ENCODE peak calls at places on chromosomes 11 and 22, in five cellular contexts. V is IMR-90, I is mesenchymal stem cell, W is GM23338, T is neural progenitor cell. K is an unnamed sample.

GRCh38 chr11:7551571-7551970 is 37.8 kb downstream of the PPFIBP2 start:
- DNase-seq in T (no peak), W (no peak), I (peak; percentile 39), V (peak; percentile 43), K (no peak)

GRCh38 chr11:2515401-2516275 is 70.8 kb downstream of the KCNQ1 start:
- DNase-seq in T (no peak), W (no peak), V (no peak), I (no peak), K (no peak)

GRCh38 chr11:27723685-27724084 is 23.4 kb upstream of the BDNF start:
- DNase-seq in V (peak; percentile 34), W (no peak), I (no peak), T (no peak), K (no peak)

GRCh38 chr11:128757235-128757711 is 63.4 kb downstream of the FLI1 start:
- DNase-seq in V (peak; percentile 48), I (peak; percentile 56), T (no peak), W (peak; percentile 66), K (peak; percentile 86)

GRCh38 chr11:117933930-117934329 is 4.7 kb upstream of the TMPRSS13 start:
- DNase-seq in I (no peak), W (peak; percentile 33), T (peak; percentile 56), V (no peak), K (no peak)

GRCh38 chr11:68684385-68685356 is at the start of gene GAL:
- DNase-seq in W (peak; percentile 65), I (peak; percentile 6), V (no peak), T (peak; percentile 63), K (no peak)

GRCh38 chr11:89182773-89183172 is 5.1 kb downstream of the TYR start:
- DNase-seq in T (no peak), W (no peak), I (no peak), V (peak; percentile 53), K (no peak)

GRCh38 chr22:38964989-38965388 is 7.6 kb downstream of the APOBEC3A start:
- DNase-seq in W (no peak), T (no peak), V (no peak), I (no peak), K (no peak)

GRCh38 chr22:17808688-17809403 is 34.6 kb upstream of the BID start:
- DNase-seq in T (no peak), I (peak; percentile 49), V (peak; percentile 6), W (no peak), K (no peak)

GRCh38 chr11:94511932-94512781 is at the start of gene C11orf97:
- DNase-seq in V (peak; percentile 30), I (peak; percentile 59), T (peak; percentile 90), W (peak; percentile 91), K (no peak)

GRCh38 chr11:86551286-86551685 is 121.1 kb downstream of the ME3 start:
- DNase-seq in V (peak; percentile 95), I (peak; percentile 89), T (no peak), W (no peak), K (no peak)

GRCh38 chr11:8060801-8061554 is 20.0 kb upstream of the TUB start:
- DNase-seq in I (no peak), W (no peak), T (no peak), V (peak; percentile 94), K (no peak)

DNA sequence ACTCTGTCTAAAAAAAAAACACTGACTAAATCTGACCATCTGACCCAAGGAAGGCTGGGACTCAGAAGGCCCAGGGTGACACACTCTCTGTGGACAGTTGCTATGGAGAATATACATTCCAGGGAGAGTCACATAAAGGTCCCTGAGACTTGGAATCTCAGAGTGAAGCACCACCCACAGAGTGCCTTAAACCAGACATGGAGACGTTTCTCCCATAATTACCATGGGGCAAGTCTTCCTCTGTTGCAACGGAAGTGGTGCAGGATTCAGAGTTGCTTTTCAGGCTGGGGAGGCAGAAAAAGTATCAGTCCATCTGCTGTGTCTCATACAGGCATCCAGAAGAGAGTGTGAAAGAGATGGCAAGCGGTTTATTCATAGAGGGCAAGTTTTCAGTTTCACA is 58.7 kb upstream of the SLN start:
- DNase-seq in T (peak; percentile 13), I (peak; percentile 80), W (no peak), V (peak; percentile 19), K (no peak)
- H2AFZ ChIP-seq in T (peak overlapping the region; percentile 4), I (no peak overlapping the region), W (peak overlapping the region; percentile 24), V (peak overlapping the region; percentile 79), K (no peak overlapping the region)

GRCh38 chr11:71127806-71128205 is 124.6 kb downstream of the SHANK2 start:
- DNase-seq in I (no peak), T (no peak), V (no peak), W (no peak), K (no peak)

GRCh38 chr11:71133946-71134345 is 118.4 kb downstream of the SHANK2 start:
- DNase-seq in T (no peak), I (no peak), W (no peak), V (no peak), K (no peak)

GRCh38 chr11:71131861-71132260 is 120.5 kb downstream of the SHANK2 start:
- DNase-seq in W (no peak), V (no peak), T (peak; percentile 91), I (no peak), K (no peak)

GRCh38 chr11:71129624-71130023 is 122.8 kb downstream of the SHANK2 start:
- DNase-seq in V (no peak), I (peak; percentile 35), T (no peak), W (no peak), K (no peak)

DNA sequence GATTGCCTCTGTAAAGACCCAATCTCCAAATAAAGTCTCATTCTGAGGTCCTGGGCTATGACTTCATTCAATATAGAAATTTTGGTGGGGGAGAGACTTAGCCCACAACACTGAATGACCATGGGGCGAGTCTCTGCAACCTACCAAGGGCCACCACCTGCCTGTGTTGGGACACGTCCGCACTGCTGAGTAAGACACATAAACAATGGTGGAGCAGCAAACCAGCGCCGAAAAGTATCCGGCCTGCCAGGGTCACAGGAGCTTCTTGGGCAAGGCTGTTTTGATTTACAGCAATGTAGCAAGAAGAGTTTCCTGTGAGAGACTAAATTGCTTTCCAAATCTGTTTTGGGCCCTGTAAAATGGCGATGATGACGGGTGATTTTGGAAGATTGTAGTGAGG is 122.3 kb downstream of the SHANK2 start:
- DNase-seq in V (no peak), W (no peak), I (no peak), T (no peak), K (no peak)
- H3K27ac ChIP-seq in V (no peak overlapping the region), W (no peak overlapping the region), I (no peak overlapping the region), T (no peak overlapping the region), K (no peak overlapping the region)

DNA sequence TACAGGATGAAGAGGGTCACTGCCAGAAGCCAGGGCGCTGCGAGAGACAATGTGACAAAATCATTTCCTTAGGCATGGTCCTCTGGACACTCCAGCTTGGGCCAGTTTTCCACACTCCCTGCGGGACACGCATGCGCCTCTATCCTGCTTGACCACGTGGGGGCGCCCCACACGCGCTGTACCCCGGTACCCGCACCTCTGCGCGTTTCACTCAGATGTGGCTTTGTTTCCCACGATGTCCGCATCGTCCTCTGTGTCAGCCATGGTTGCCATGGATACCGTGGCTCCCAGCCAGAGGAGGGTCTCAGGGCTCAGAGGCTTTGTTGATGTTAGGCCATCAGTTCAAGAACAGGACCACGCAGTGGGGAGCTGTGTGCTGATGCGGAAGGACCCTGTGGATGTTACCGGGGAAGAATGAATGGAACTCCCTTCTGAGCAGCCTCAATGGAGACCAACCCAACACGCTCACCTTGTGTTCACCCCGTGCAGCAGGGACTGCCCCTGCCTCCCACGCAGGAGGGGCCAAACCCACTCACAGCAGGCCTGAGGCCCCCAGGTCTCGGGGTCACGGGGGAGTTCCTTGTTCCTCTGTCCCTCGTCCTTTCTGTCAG is 101.1 kb upstream of the SLC22A12 start:
- DNase-seq in T (peak; percentile 92), I (peak; percentile 14), V (peak; percentile 7), W (peak; percentile 84), K (peak; percentile 72)
- H2AFZ ChIP-seq in T (peak overlapping the region; percentile 82), I (no peak overlapping the region), V (peak overlapping the region; percentile 77), W (peak overlapping the region; percentile 90), K (no peak overlapping the region)

GRCh38 chr11:114132944-114133394 is 73.5 kb downstream of the ZBTB16 start:
- DNase-seq in I (no peak), W (no peak), T (no peak), V (no peak), K (no peak)
- H3K27ac ChIP-seq in I (no peak overlapping the region), W (no peak overlapping the region), T (no peak overlapping the region), V (no peak overlapping the region), K (no peak overlapping the region)

GRCh38 chr11:23079382-23079813 is 219.1 kb upstream of the CCDC179 start:
- DNase-seq in T (no peak), W (no peak), I (peak; percentile 45), V (peak; percentile 82), K (no peak)

DNA sequence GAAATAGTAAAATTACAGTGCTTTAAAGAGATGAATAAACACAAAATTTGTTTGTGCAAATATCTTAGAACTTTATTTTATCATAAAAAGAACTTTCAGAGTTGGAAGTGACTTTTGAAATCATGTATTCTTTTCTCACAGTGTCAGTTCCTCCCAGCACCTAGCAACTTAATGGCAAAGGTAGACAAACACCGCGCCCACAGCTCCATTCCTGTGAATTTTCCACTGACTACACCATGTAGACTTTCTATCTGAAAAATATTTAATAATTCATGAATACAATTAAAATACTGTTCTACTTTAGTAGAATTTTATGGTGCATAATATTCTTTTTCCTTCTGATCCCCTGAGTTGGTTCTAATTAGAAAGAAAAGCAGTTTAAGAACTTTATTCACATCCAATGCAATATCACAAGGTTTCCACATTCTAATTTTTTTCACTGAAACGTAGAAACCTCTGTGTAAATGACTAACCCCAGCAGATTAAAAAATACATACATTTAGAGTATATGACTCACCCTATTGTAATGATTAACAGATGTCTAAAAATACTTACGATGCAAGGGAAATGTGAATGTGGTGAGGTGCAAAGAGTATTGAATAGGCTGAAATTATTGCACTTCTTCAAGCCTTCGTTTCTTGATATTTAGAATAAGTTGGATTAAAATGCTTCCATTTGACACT is 218.2 kb upstream of the CCDC179 start:
- DNase-seq in T (no peak), W (no peak), V (peak; percentile 80), I (peak; percentile 50), K (no peak)
- H2AFZ ChIP-seq in T (no peak overlapping the region), W (no peak overlapping the region), V (no peak overlapping the region), I (no peak overlapping the region), K (no peak overlapping the region)

DNA sequence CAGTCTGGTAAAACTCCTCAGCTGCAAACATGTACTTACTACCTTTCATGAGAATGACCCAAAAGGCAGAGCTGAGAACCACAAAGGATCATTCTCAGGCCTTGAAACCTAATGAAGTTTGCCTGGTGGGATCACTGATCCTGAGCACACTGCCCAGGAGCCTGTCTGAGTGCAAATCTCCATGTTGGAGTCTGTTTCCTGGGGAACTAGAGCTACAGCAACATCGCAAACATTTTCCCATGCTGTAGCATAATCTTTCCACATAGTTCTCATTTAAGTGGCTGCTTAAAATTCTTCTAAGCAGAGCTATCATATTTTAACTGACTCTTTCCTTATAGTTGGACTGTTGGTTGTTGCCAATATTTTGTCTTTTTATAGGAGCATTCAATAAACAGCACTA is 58.5 kb downstream of the GUCY1A2 start:
- DNase-seq in I (peak; percentile 74), W (no peak), T (peak; percentile 19), V (no peak), K (no peak)
- H3K27ac ChIP-seq in I (no peak overlapping the region), W (peak overlapping the region; percentile 63), T (no peak overlapping the region), V (no peak overlapping the region), K (no peak overlapping the region)

K was measured in Karpas-422.